ENCODE peak calls at places on chromosomes 16 and 17, in five cellular contexts. One of them, this sample, is unnamed.

GRCh38 chr17:596763-597644 is 117.6 kb downstream of the VPS53 start:
- DNase-seq in SK-N-SH: peak; percentile 57
- DNase-seq in HCT116: peak; percentile 75
- DNase-seq in HepG2: no peak
- DNase-seq in K562: peak; percentile 15
- DNase-seq in this sample: no peak

GRCh38 chr17:61662771-61663170 is 71.8 kb upstream of the NACA2 start:
- DNase-seq in SK-N-SH: no peak
- DNase-seq in HCT116: no peak
- DNase-seq in HepG2: no peak
- DNase-seq in K562: no peak
- DNase-seq in this sample: no peak

GRCh38 chr16:4261557-4262172 is 11.2 kb downstream of the TFAP4 start:
- DNase-seq in SK-N-SH: peak; percentile 78
- DNase-seq in HCT116: peak; percentile 22
- DNase-seq in HepG2: peak; percentile 26
- DNase-seq in K562: peak; percentile 69
- DNase-seq in this sample: no peak

GRCh38 chr16:11629071-11630030 is 38.9 kb upstream of the SNN start:
- DNase-seq in SK-N-SH: no peak
- DNase-seq in HCT116: no peak
- DNase-seq in HepG2: no peak
- DNase-seq in K562: no peak
- DNase-seq in this sample: no peak

GRCh38 chr17:7720125-7720524 is 2.6 kb downstream of the DNAH2 start:
- DNase-seq in SK-N-SH: no peak
- DNase-seq in HCT116: no peak
- DNase-seq in HepG2: no peak
- DNase-seq in K562: no peak
- DNase-seq in this sample: no peak

GRCh38 chr16:79269211-79269863 is 331.2 kb downstream of the MAF start:
- DNase-seq in SK-N-SH: no peak
- DNase-seq in HCT116: no peak
- DNase-seq in HepG2: no peak
- DNase-seq in K562: no peak
- DNase-seq in this sample: no peak

GRCh38 chr17:10061131-10061581 is 137.2 kb downstream of the GAS7 start:
- DNase-seq in SK-N-SH: peak; percentile 73
- DNase-seq in HCT116: no peak
- DNase-seq in HepG2: no peak
- DNase-seq in K562: no peak
- DNase-seq in this sample: no peak

GRCh38 chr17:17141279-17141678 is 64.9 kb downstream of the PLD6 start:
- DNase-seq in SK-N-SH: no peak
- DNase-seq in HCT116: no peak
- DNase-seq in HepG2: no peak
- DNase-seq in K562: no peak
- DNase-seq in this sample: no peak

GRCh38 chr17:65297384-65297783 is 160.2 kb downstream of the RGS9 start:
- DNase-seq in SK-N-SH: no peak
- DNase-seq in HCT116: no peak
- DNase-seq in HepG2: no peak
- DNase-seq in K562: no peak
- DNase-seq in this sample: no peak

DNA sequence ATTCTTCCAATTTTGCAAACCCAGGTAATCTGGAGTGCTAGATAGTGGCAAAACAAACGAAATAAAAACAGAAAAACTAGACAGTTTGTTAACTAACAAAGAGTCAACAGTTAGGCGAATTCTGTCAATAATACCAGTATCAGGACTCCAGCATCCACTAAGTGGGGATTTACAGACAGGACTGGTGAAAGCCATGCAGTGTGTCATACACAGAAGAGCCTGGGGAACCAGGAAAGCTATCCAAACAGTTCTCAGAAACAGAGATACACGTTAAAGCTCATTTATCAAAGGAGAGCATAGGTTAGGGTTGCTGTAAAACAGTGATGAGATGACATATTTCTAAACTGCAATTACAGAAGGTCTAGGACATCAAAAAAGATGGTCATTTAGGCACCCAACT is 203.7 kb upstream of the KIF2B start:
- DNase-seq in SK-N-SH: no peak
- DNase-seq in HCT116: no peak
- DNase-seq in HepG2: no peak
- DNase-seq in K562: peak; percentile 27
- DNase-seq in this sample: no peak
- H3K27me3 ChIP-seq in SK-N-SH: no peaks in the 10 kb centered on the region
- H3K27me3 ChIP-seq in HCT116: no peaks in the 10 kb centered on the region
- H3K27me3 ChIP-seq in HepG2: no peaks in the 10 kb centered on the region
- H3K27me3 ChIP-seq in K562: no peaks in the 10 kb centered on the region
- H3K27me3 ChIP-seq in this sample: no peaks in the 10 kb centered on the region

DNA sequence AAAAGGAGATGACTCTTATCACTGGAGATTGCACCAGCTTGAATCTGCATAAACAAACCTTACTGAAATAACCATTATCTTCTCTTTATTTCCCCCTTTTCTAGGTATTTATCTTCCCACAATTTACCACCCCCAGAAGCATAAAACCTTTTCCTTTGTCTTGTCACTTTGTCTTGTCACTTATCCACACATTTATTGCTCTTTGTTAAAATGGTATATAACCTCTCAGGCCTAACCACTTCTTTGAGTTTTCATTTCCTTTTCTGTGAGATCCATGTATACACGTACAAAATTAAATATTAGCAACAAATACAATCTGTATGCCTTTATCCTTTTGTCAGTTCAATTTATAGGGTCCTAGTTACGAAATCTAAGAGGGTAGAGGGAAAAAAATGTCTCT is 122.9 kb downstream of the CACNG3 start:
- DNase-seq in SK-N-SH: no peak
- DNase-seq in HCT116: no peak
- DNase-seq in HepG2: no peak
- DNase-seq in K562: no peak
- DNase-seq in this sample: no peak
- TF ChIP-seq YY1 in SK-N-SH: no peak
- TF ChIP-seq YY1 in HCT116: no peak
- TF ChIP-seq YY1 in HepG2: no peak
- TF ChIP-seq YY1 in K562: no peak
- TF ChIP-seq YY1 in this sample: no peak

DNA sequence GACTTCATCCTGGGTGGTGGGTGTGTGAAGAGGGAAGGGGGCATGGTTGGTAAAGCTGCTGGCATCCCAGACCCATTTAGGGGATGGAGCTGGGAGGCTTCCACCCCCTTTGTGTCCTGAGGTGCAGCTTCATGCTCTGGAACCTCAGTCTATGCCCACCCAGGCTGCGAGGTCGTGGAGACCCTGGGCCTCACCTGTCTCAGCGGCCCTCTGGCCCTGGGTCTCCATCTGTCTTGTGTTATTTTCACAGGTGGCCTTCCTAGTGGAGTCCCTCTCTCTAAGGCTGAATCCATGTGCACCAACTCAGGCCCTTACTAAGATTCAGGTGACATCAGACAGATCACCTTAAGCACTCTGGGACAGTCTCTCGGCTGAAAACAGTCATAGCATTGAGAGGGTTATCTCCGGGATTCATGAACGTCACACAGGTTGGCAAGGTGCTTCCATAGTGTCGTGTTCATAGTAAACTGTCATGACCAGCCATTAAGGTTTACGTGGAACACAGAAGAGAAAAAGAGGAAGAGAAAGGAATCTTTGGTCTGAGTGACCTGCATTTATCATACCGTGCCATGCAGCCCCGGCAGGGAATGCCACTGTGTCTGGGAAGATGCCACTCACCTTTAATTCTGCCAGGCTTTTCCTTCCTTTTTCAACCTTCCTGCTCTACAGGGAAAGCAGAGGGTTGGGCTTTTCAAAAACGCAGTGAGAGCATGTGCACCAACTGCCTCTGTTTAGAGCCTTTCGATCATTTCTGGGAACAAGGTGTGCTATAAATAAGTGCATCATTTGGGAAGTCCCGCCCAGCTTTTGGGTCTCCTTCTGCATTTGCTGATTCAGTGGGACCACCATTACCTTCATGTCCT is 4.5 kb upstream of the FOXL1 start:
- DNase-seq in SK-N-SH: no peak
- DNase-seq in HCT116: no peak
- DNase-seq in HepG2: no peak
- DNase-seq in K562: no peak
- DNase-seq in this sample: no peak
- H3K27me3 ChIP-seq in SK-N-SH: no peaks in the 10 kb centered on the region
- H3K27me3 ChIP-seq in HCT116: peaks cover 5% of the 10 kb centered on the region
- H3K27me3 ChIP-seq in HepG2: peaks cover 96% of the 10 kb centered on the region
- H3K27me3 ChIP-seq in K562: peaks cover 74% of the 10 kb centered on the region
- H3K27me3 ChIP-seq in this sample: peaks cover 96% of the 10 kb centered on the region

GRCh38 chr16:12637002-12637401 is 166.7 kb downstream of the CPPED1 start:
- DNase-seq in SK-N-SH: no peak
- DNase-seq in HCT116: no peak
- DNase-seq in HepG2: no peak
- DNase-seq in K562: no peak
- DNase-seq in this sample: no peak

GRCh38 chr16:12643034-12643455 is 160.6 kb downstream of the CPPED1 start:
- DNase-seq in SK-N-SH: no peak
- DNase-seq in HCT116: no peak
- DNase-seq in HepG2: no peak
- DNase-seq in K562: no peak
- DNase-seq in this sample: no peak

GRCh38 chr16:12639044-12639443 is 164.6 kb downstream of the CPPED1 start:
- DNase-seq in SK-N-SH: no peak
- DNase-seq in HCT116: no peak
- DNase-seq in HepG2: peak; percentile 52
- DNase-seq in K562: peak; percentile 62
- DNase-seq in this sample: no peak
- TF ChIP-seq YY1 in SK-N-SH: no peak
- TF ChIP-seq YY1 in HCT116: no peak
- TF ChIP-seq YY1 in HepG2: no peak
- TF ChIP-seq YY1 in K562: no peak
- TF ChIP-seq YY1 in this sample: no peak

GRCh38 chr17:80180192-80180591 is 10.4 kb downstream of the CARD14 start:
- DNase-seq in SK-N-SH: no peak
- DNase-seq in HCT116: no peak
- DNase-seq in HepG2: no peak
- DNase-seq in K562: no peak
- DNase-seq in this sample: no peak
- H3K27me3 ChIP-seq in SK-N-SH: peaks cover 1% of the 10 kb centered on the region
- H3K27me3 ChIP-seq in HCT116: no peaks in the 10 kb centered on the region
- H3K27me3 ChIP-seq in HepG2: peaks cover 90% of the 10 kb centered on the region
- H3K27me3 ChIP-seq in K562: peaks cover 88% of the 10 kb centered on the region
- H3K27me3 ChIP-seq in this sample: no peaks in the 10 kb centered on the region

This sample was measured in NT2/D1.